ENCODE peak calls at places on chromosomes 1 and 21, in ten cellular contexts. F is dorsolateral prefrontal cortex, M is tibial nerve, U is BE2C, L is A549, Y is NT2/D1, T is AG09309, V is fibroblast of pulmonary artery, J is mammary epithelial cell, E is hepatocyte. D is an unnamed sample.

GRCh38 chr21:44486302-44486701 is 31.0 kb downstream of the LRRC3 start:
- DNase-seq in V (no peak), U (no peak), M (no peak), E (no peak), J (no peak), L (no peak), T (no peak), Y (no peak), F (no peak), D (no peak)

GRCh38 chr1:87292684-87293493 is 35.8 kb upstream of the LMO4 start:
- DNase-seq in J (peak), E (peak), Y (peak), U (peak), V (peak), T (peak), F (no peak), M (peak), L (peak), D (peak)

GRCh38 chr21:35641271-35642016 is 418.9 kb downstream of the SETD4 start:
- DNase-seq in M (no peak), J (no peak), F (no peak), V (no peak), L (no peak), Y (no peak), T (peak), E (no peak), U (no peak), D (no peak)

GRCh38 chr1:99464738-99465137 is 181.2 kb upstream of the PALMD start:
- DNase-seq in M (no peak), V (no peak), T (no peak), U (no peak), L (no peak), J (no peak), E (no peak), F (no peak), Y (no peak), D (no peak)

GRCh38 chr1:145729196-145729595 is 9.9 kb downstream of the CD160 start:
- DNase-seq in E (no peak), T (no peak), J (no peak), M (no peak), L (no peak), U (no peak), V (peak), Y (no peak), F (no peak), D (peak)

GRCh38 chr1:192575499-192576189 is at the start of gene RGS1:
- DNase-seq in Y (no peak), M (no peak), T (no peak), F (no peak), V (no peak), J (no peak), U (no peak), L (no peak), E (no peak), D (no peak)

GRCh38 chr1:96519851-96520281 is 201.7 kb upstream of the PTBP2 start:
- DNase-seq in F (no peak), U (no peak), E (no peak), M (no peak), V (no peak), L (no peak), Y (peak), J (no peak), T (no peak), D (no peak)

GRCh38 chr1:245129811-245130210 is 25.0 kb upstream of the KIF26B start:
- DNase-seq in T (peak), L (no peak), V (peak), F (no peak), J (no peak), U (no peak), E (no peak), M (no peak), Y (no peak), D (no peak)

GRCh38 chr1:65230741-65231439 is 78.5 kb upstream of the DNAJC6 start:
- DNase-seq in T (no peak), Y (no peak), E (no peak), F (no peak), M (no peak), U (no peak), J (no peak), L (no peak), V (peak), D (no peak)

GRCh38 chr1:63152572-63152971 is 169.8 kb upstream of the FOXD3 start:
- DNase-seq in T (no peak), U (no peak), J (no peak), E (no peak), M (no peak), Y (no peak), F (no peak), V (no peak), L (no peak), D (no peak)

GRCh38 chr1:150613061-150613920 is 16.1 kb downstream of the ENSA start:
- DNase-seq in E (peak), V (peak), F (no peak), J (peak), M (no peak), Y (no peak), T (peak), U (no peak), L (peak), D (peak)
- H3K4me3 ChIP-seq in E (no peak), V (peak), F (no peak), J (no peak), M (no peak), Y (no peak), T (no peak), U (no peak), L (peak), D (no peak)

GRCh38 chr1:24886241-24886640 is 43.8 kb downstream of the RUNX3 start:
- DNase-seq in J (no peak), V (no peak), M (no peak), E (no peak), Y (no peak), T (no peak), L (no peak), U (no peak), F (no peak), D (no peak)
- H3K4me3 ChIP-seq in J (no peak), V (no peak), M (no peak), E (no peak), Y (no peak), T (no peak), L (no peak), U (no peak), F (no peak), D (no peak)

GRCh38 chr1:12479311-12479710 is 138.7 kb downstream of the DHRS3 start:
- DNase-seq in V (no peak), J (no peak), Y (no peak), L (no peak), E (no peak), F (no peak), M (no peak), T (no peak), U (no peak), D (no peak)

GRCh38 chr1:12480031-12480430 is 138.0 kb downstream of the DHRS3 start:
- DNase-seq in U (no peak), Y (no peak), E (no peak), T (no peak), V (no peak), L (no peak), M (no peak), F (no peak), J (no peak), D (no peak)

GRCh38 chr1:12477301-12477700 is 140.7 kb downstream of the DHRS3 start:
- DNase-seq in F (no peak), V (no peak), M (no peak), U (no peak), E (no peak), T (no peak), L (no peak), Y (no peak), J (no peak), D (no peak)

GRCh38 chr1:12477936-12478611 is 139.9 kb downstream of the DHRS3 start:
- DNase-seq in L (peak), V (peak), J (peak), U (peak), E (peak), M (peak), F (no peak), Y (no peak), T (peak), D (peak)

DNA sequence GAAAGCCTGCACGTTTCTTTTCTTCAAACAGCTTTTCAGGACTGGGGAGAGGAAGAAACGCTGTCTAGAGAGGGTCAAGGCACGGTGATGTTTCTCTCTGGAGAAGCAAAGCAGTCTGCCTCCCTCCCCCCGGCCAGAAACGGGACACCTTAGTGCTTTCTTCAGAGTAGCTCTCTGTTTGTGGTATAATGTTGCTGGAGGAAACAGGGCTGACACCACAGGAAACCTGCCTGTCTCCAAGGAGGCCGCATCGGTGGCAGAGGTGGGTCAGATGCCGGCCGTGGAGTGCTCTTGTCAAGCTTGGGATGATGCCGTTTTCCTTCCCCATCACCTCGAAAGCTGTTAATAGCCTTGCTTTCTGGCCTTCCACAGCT is 139.4 kb downstream of the DHRS3 start:
- DNase-seq in E (no peak), U (no peak), V (no peak), Y (no peak), T (no peak), J (no peak), L (no peak), F (no peak), M (no peak), D (no peak)
- H3K4me3 ChIP-seq in E (no peak), U (no peak), V (no peak), Y (no peak), T (no peak), J (no peak), L (no peak), F (no peak), M (no peak), D (no peak)

GRCh38 chr1:38815903-38816627 is 43.5 kb downstream of the RRAGC start:
- DNase-seq in M (no peak), J (no peak), V (no peak), E (no peak), Y (no peak), U (peak), T (no peak), F (no peak), L (no peak), D (no peak)

GRCh38 chr1:38819516-38819915 is 40.1 kb downstream of the RRAGC start:
- DNase-seq in E (no peak), F (no peak), L (no peak), M (no peak), U (no peak), T (no peak), V (no peak), J (no peak), Y (no peak), D (no peak)

GRCh38 chr1:38817958-38818705 is 41.4 kb downstream of the RRAGC start:
- DNase-seq in U (peak), V (peak), M (no peak), Y (peak), F (peak), T (no peak), J (no peak), L (peak), E (peak), D (peak)

GRCh38 chr1:38818706-38819439 is 40.7 kb downstream of the RRAGC start:
- DNase-seq in V (no peak), M (no peak), T (no peak), J (no peak), L (no peak), U (no peak), Y (no peak), F (no peak), E (peak), D (no peak)

GRCh38 chr1:38817267-38817957 is 42.2 kb downstream of the RRAGC start:
- DNase-seq in V (no peak), F (no peak), T (no peak), E (no peak), Y (no peak), M (no peak), L (no peak), U (no peak), J (no peak), D (no peak)
- H3K4me3 ChIP-seq in V (no peak), F (peak), T (no peak), E (no peak), Y (peak), M (no peak), L (no peak), U (no peak), J (no peak), D (no peak)